ENCODE peak calls at places on chromosome 5, in eight cellular contexts. O is hepatocyte, H is PC-3, N is GM23248, V is HCT116, I is neural progenitor cell, D is OCI-LY7, J is SK-N-SH. R is an unnamed sample. For H3K9me3, the result is how much of the 10 kb centered on the place peaks cover.

GRCh38 chr5:865771-866170 is 15.0 kb upstream of the ZDHHC11 start:
- DNase-seq in N (no peak), V (no peak), D (no peak), O (no peak), I (no peak), J (no peak), H (no peak), R (no peak)

GRCh38 chr5:149355688-149356087 is 2.2 kb upstream of the PCYOX1L start:
- DNase-seq in O (no peak), J (no peak), N (peak), V (no peak), I (no peak), D (no peak), H (no peak), R (peak)

GRCh38 chr5:54676964-54677363 is 159.4 kb downstream of the SNX18 start:
- DNase-seq in D (no peak), J (no peak), H (no peak), V (no peak), N (no peak), I (no peak), O (no peak), R (no peak)

GRCh38 chr5:123951204-123951977 is 439.4 kb downstream of the CSNK1G3 start:
- DNase-seq in N (peak), O (no peak), V (peak), D (no peak), H (peak), I (no peak), J (no peak), R (no peak)

GRCh38 chr5:145347026-145347616 is 488.0 kb downstream of the PRELID2 start:
- DNase-seq in J (peak), V (peak), I (peak), H (peak), N (peak), D (peak), O (peak), R (peak)

GRCh38 chr5:159123700-159124099 is 24.0 kb upstream of the EBF1 start:
- DNase-seq in J (no peak), I (no peak), O (no peak), D (no peak), N (no peak), H (no peak), V (no peak), R (peak)

GRCh38 chr5:93569295-93570164 is 11.5 kb downstream of the NR2F1-AS1 start:
- DNase-seq in H (no peak), I (peak), N (no peak), V (no peak), O (no peak), J (peak), D (no peak), R (no peak)

GRCh38 chr5:160197341-160198147 is 31.8 kb upstream of the FABP6 start:
- DNase-seq in H (no peak), O (peak), N (no peak), D (no peak), I (peak), V (no peak), J (peak), R (no peak)

GRCh38 chr5:72600401-72600981 is 93.3 kb upstream of the ZNF366 start:
- DNase-seq in N (peak), I (no peak), O (peak), D (no peak), H (peak), J (no peak), V (peak), R (no peak)

GRCh38 chr5:80238778-80239679 is 16.8 kb downstream of the SERINC5 start:
- DNase-seq in D (no peak), O (no peak), H (no peak), V (no peak), J (peak), I (no peak), N (peak), R (no peak)
- TF ChIP-seq EZH2phosphoT487 in D (no peak), O (no peak), H (no peak), V (no peak), J (no peak), I (no peak), N (no peak), R (no peak)

GRCh38 chr5:12934722-12935121 is 1009.8 kb downstream of the DNAH5 start:
- DNase-seq in O (peak), V (no peak), N (no peak), J (no peak), H (peak), I (no peak), D (no peak), R (peak)

DNA sequence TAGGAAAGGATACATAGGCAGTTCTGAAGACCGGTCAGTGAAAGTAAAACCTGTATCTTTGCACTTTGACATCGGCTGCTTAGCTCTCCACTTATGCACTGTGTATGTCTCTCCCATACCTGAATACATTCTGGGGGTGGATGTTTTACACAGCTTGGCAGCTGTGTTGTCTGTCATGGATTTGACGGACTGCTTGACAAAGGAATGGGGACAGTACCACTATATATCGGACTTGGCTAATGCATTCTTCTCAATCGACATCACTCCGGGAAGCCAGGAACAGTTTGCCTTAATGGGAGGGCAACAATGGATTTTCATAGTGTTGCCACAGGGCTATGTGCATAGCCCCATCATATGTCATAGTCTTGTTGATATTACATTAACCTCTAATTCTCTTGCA is 1008.3 kb downstream of the DNAH5 start:
- DNase-seq in V (no peak), J (no peak), H (no peak), O (no peak), N (no peak), D (no peak), I (no peak), R (no peak)
- H3K9me3 ChIP-seq in V (under half), J (under half), H (under half), O (under half), N (under half), D (under half), I (under half), R (under half)

GRCh38 chr5:154603011-154603410 is 125.0 kb upstream of the HAND1 start:
- DNase-seq in V (no peak), O (no peak), D (no peak), H (no peak), N (no peak), I (no peak), J (no peak), R (no peak)
- TF ChIP-seq EZH2phosphoT487 in V (no peak), O (no peak), D (no peak), H (no peak), N (no peak), I (no peak), J (no peak), R (no peak)

GRCh38 chr5:141431286-141431685 is 979 bp downstream of the PCDHGA12 start:
- DNase-seq in I (no peak), V (no peak), D (no peak), O (no peak), H (no peak), N (peak), J (no peak), R (no peak)

GRCh38 chr5:141422742-141423291 is 2.0 kb downstream of the PCDHGA11 start:
- DNase-seq in V (no peak), H (no peak), D (no peak), N (no peak), O (no peak), J (no peak), I (no peak), R (no peak)

GRCh38 chr5:141430332-141431113 is at the start of gene PCDHGA12:
- DNase-seq in V (no peak), O (no peak), H (no peak), J (no peak), I (no peak), D (peak), N (peak), R (peak)

GRCh38 chr5:141427783-141428426 is 2.4 kb upstream of the PCDHGA12 start:
- DNase-seq in V (no peak), J (no peak), D (no peak), H (no peak), N (no peak), O (no peak), I (no peak), R (no peak)
- H3K9me3 ChIP-seq in V (under half), J (under half), D (under half), H (under half), N (under half), O (half or more), I (half or more), R (under half)

DNA sequence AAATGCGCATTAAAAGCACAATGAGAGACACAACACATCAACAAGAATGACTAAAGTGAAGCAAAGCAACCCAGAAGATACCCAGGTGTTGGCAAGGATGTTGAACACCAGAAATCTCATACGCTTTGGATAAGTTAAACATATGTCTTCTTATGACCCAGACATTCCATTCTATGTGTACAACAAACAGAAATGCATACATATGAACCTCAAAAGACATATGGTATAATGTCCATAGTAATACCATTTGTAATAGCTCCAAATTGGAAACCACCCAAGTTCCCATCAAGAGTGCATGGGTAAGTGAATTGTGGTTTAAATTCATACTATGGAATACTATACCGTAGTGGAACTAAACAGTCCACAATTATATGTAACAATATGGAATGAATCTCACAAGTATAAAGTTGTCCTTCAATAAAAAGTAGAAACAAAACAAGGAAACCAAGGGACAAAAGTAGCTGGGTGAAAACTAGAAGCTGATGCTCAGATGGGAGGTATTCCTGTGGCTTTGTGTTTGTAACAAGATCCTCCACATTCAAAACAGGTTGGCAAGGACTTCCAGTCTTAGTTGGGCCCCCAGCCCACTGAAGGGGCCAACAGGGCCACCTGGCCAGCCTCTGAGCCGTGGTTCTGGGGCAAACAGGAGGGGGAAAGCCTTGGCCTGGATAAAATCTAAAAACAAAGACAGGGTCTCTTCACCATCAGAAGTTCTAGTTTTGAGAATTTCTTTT is 171.8 kb upstream of the PITX1 start:
- DNase-seq in N (no peak), I (no peak), O (no peak), D (no peak), V (no peak), H (no peak), J (no peak), R (no peak)
- TF ChIP-seq EZH2phosphoT487 in N (no peak), I (no peak), O (no peak), D (no peak), V (no peak), H (no peak), J (no peak), R (no peak)

GRCh38 chr5:37582202-37582601 is 203.1 kb downstream of the WDR70 start:
- DNase-seq in H (no peak), N (no peak), O (no peak), J (no peak), I (no peak), D (no peak), V (no peak), R (no peak)
- H3K9me3 ChIP-seq in H (under half), N (under half), O (under half), J (under half), I (under half), D (under half), V (under half), R (under half)

GRCh38 chr5:3179220-3179619 is 416.4 kb upstream of the IRX1 start:
- DNase-seq in N (no peak), H (no peak), I (peak), V (no peak), O (no peak), J (no peak), D (no peak), R (no peak)
- TF ChIP-seq EZH2phosphoT487 in N (no peak), H (no peak), I (no peak), V (no peak), O (no peak), J (no peak), D (no peak), R (no peak)

GRCh38 chr5:8879248-8879647 is 666.6 kb downstream of the SEMA5A start:
- DNase-seq in I (no peak), J (no peak), H (no peak), O (no peak), D (no peak), N (no peak), V (no peak), R (no peak)
- H3K9me3 ChIP-seq in I (under half), J (under half), H (under half), O (under half), D (under half), N (under half), V (under half), R (under half)

DNA sequence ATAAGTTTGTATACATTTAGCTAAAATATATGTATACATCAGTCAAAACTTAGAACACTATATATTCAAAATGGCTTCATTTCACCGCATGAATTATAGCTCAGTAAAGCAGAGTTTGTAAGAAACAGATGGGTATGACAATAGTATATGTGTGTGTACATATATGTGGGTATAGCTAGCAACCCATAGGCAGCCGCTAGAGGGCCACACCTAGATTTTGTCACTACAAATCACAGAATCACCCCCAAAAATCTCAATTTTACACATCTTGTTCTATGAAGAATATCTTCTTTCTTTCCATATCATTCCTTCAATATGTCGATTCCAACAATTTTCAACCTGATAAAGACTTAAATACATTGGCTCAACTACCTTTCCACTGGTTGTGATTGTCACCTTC is 357.8 kb upstream of the CCNG1 start:
- DNase-seq in H (peak), N (no peak), J (peak), O (no peak), V (no peak), I (no peak), D (peak), R (peak)
- TF ChIP-seq EZH2phosphoT487 in H (no peak), N (no peak), J (no peak), O (no peak), V (no peak), I (no peak), D (no peak), R (no peak)

GRCh38 chr5:178778919-178779318 is 48.5 kb upstream of the ZNF354A start:
- DNase-seq in D (no peak), I (no peak), O (peak), V (no peak), H (no peak), N (no peak), J (no peak), R (no peak)
- H3K9me3 ChIP-seq in D (under half), I (under half), O (under half), V (under half), H (under half), N (under half), J (under half), R (under half)

R was measured in MM.1S.